ENCODE peak calls at places on chromosomes 4 and X, in ten cellular contexts. K is LoVo; M is colonic mucosa; I is tibial artery; F is MM.1S; T is stimulated activated CD8-positive, alpha-beta memory T cell treated with anti-CD3 and anti-CD28 coated beads, Interleukin-2, amount 100 ng/mL, for 1 hour; H is NAMALWA; P is osteocyte; G is astrocyte; V is T-helper 2 cell. C is an unnamed sample.
A peak's percentile ranks its signal among the peaks of the same experiment; 100 is the strongest.

GRCh38 chrX:109936114-109936513 is 66.8 kb upstream of the TMEM164 start:
- DNase-seq in K (no peak), M (no peak), I (no peak), F (no peak), T (no peak), H (no peak), P (no peak), G (no peak), V (no peak), C (no peak)

GRCh38 chr4:107131295-107131694 is 95.2 kb upstream of the DKK2 start:
- DNase-seq in K (no peak), M (no peak), I (no peak), F (no peak), T (no peak), H (no peak), P (no peak), G (peak; percentile 50), V (no peak), C (no peak)

GRCh38 chr4:146110847-146111485 is 64.6 kb upstream of the LSM6 start:
- DNase-seq in K (no peak), M (no peak), I (no peak), F (no peak), T (no peak), H (no peak), P (no peak), G (no peak), V (no peak), C (no peak)

GRCh38 chr4:18938343-18939109 is 917.0 kb upstream of the LCORL start:
- DNase-seq in K (no peak), M (no peak), I (no peak), F (no peak), T (no peak), H (no peak), P (no peak), G (peak; percentile 10), V (no peak), C (peak; percentile 45)

GRCh38 chr4:131459430-131460101 is 1689.5 kb upstream of the PCDH10 start:
- DNase-seq in K (no peak), M (no peak), I (no peak), F (peak; percentile 85), T (no peak), H (peak; percentile 24), P (no peak), G (no peak), V (no peak), C (no peak)

GRCh38 chrX:21802054-21802660 is 37.3 kb upstream of the MBTPS2 start:
- DNase-seq in K (no peak), M (no peak), I (no peak), F (no peak), T (no peak), H (no peak), P (no peak), G (no peak), V (no peak), C (no peak)

GRCh38 chrX:47563801-47564315 is 2.9 kb downstream of the ARAF start:
- DNase-seq in K (no peak), M (no peak), I (no peak), F (no peak), T (no peak), H (no peak), P (no peak), G (peak; percentile 70), V (no peak), C (no peak)

GRCh38 chrX:17397074-17397473 is 22.1 kb downstream of the NHS start:
- DNase-seq in K (no peak), M (no peak), I (no peak), F (no peak), T (no peak), H (no peak), P (no peak), G (peak; percentile 57), V (no peak), C (no peak)

GRCh38 chrX:129632443-129632842 is 22.3 kb downstream of the APLN start:
- DNase-seq in K (no peak), M (no peak), I (no peak), F (no peak), T (no peak), H (no peak), P (no peak), G (peak; percentile 25), V (no peak), C (no peak)

GRCh38 chr4:70183168-70183939 is 12.2 kb upstream of the ODAM start:
- DNase-seq in K (peak; percentile 44), M (peak; percentile 27), I (no peak), F (peak; percentile 65), T (no peak), H (peak; percentile 76), P (no peak), G (peak; percentile 1), V (no peak), C (no peak)

GRCh38 chrX:54248309-54248708 is 65.3 kb upstream of the FAM120C start:
- DNase-seq in K (peak; percentile 10), M (no peak), I (no peak), F (peak; percentile 58), T (no peak), H (peak; percentile 44), P (no peak), G (peak; percentile 34), V (no peak), C (no peak)

GRCh38 chr4:60865238-60865637 is 334.9 kb upstream of the ADGRL3 start:
- DNase-seq in K (no peak), M (no peak), I (no peak), F (no peak), T (no peak), H (no peak), P (no peak), G (no peak), V (no peak), C (no peak)

GRCh38 chrX:31236231-31236630 is 164.4 kb upstream of the FTHL17 start:
- DNase-seq in K (no peak), M (no peak), I (no peak), F (no peak), T (no peak), H (peak; percentile 58), P (no peak), G (no peak), V (no peak), C (no peak)

GRCh38 chr4:6551660-6552059 is 23.3 kb upstream of the MAN2B2 start:
- DNase-seq in K (no peak), M (no peak), I (no peak), F (no peak), T (no peak), H (no peak), P (no peak), G (no peak), V (no peak), C (no peak)

GRCh38 chr4:105145913-105146285 is 777 bp upstream of the TET2 start:
- DNase-seq in K (no peak), M (peak; percentile 49), I (peak; percentile 36), F (no peak), T (peak; percentile 9), H (peak; percentile 43), P (no peak), G (no peak), V (peak; percentile 15), C (no peak)

GRCh38 chr4:140426610-140427103 is 791 bp downstream of the CLGN start:
- DNase-seq in K (no peak), M (no peak), I (no peak), F (peak; percentile 41), T (no peak), H (no peak), P (no peak), G (no peak), V (no peak), C (peak; percentile 33)

GRCh38 chr4:80912350-80912749 is 118.2 kb upstream of the BMP3 start:
- DNase-seq in K (no peak), M (no peak), I (no peak), F (no peak), T (no peak), H (no peak), P (no peak), G (no peak), V (no peak), C (no peak)

GRCh38 chrX:47112316-47112954 is 32.1 kb downstream of the NDUFB11 start:
- DNase-seq in K (no peak), M (no peak), I (no peak), F (no peak), T (no peak), H (no peak), P (peak; percentile 64), G (peak; percentile 2), V (no peak), C (no peak)

GRCh38 chr4:42460043-42460442 is 62.8 kb downstream of the SHISA3 start:
- DNase-seq in K (no peak), M (no peak), I (no peak), F (no peak), T (no peak), H (no peak), P (no peak), G (no peak), V (no peak), C (no peak)

GRCh38 chr4:101279377-101279871 is 67.9 kb downstream of the PPP3CA start:
- DNase-seq in K (no peak), M (peak; percentile 39), I (peak; percentile 42), F (peak; percentile 28), T (no peak), H (peak; percentile 45), P (no peak), G (peak; percentile 99), V (no peak), C (no peak)

GRCh38 chrX:105876658-105877057 is 54.3 kb downstream of the NRK start:
- DNase-seq in K (peak; percentile 4), M (no peak), I (no peak), F (peak; percentile 49), T (no peak), H (peak; percentile 19), P (no peak), G (no peak), V (no peak), C (peak; percentile 37)

GRCh38 chrX:71533850-71534515 is 1.1 kb downstream of the OGT start:
- DNase-seq in K (no peak), M (peak; percentile 45), I (peak; percentile 50), F (peak; percentile 54), T (peak; percentile 39), H (peak; percentile 55), P (no peak), G (peak; percentile 40), V (no peak), C (peak; percentile 68)

GRCh38 chr4:80125252-80126177 is 52.5 kb upstream of the ANTXR2 start:
- DNase-seq in K (peak; percentile 41), M (no peak), I (no peak), F (peak; percentile 17), T (peak; percentile 11), H (peak; percentile 55), P (no peak), G (peak; percentile 14), V (no peak), C (no peak)

GRCh38 chr4:142778430-142778829 is 67.7 kb downstream of the INPP4B start:
- DNase-seq in K (no peak), M (no peak), I (no peak), F (no peak), T (no peak), H (no peak), P (no peak), G (peak; percentile 66), V (no peak), C (no peak)

GRCh38 chrX:10158279-10158939 is 1.6 kb downstream of the CLCN4 start:
- DNase-seq in K (no peak), M (no peak), I (no peak), F (no peak), T (no peak), H (no peak), P (no peak), G (no peak), V (no peak), C (peak; percentile 54)

GRCh38 chr4:73311428-73311827 is 52.8 kb upstream of the ANKRD17 start:
- DNase-seq in K (peak; percentile 45), M (no peak), I (no peak), F (peak; percentile 40), T (no peak), H (peak; percentile 53), P (no peak), G (peak; percentile 18), V (no peak), C (peak; percentile 7)

GRCh38 chr4:136412708-136413107 is 1119.6 kb downstream of the PCDH18 start:
- DNase-seq in K (no peak), M (no peak), I (no peak), F (no peak), T (no peak), H (no peak), P (no peak), G (peak; percentile 51), V (no peak), C (no peak)

GRCh38 chr4:173370477-173371291 is at the start of gene SAP30:
- DNase-seq in K (peak; percentile 96), M (peak; percentile 98), I (peak; percentile 99), F (peak; percentile 98), T (peak; percentile 98), H (peak; percentile 98), P (peak; percentile 99), G (peak; percentile 93), V (peak; percentile 93), C (peak; percentile 92)